ENCODE peak calls at places on chromosomes 6 and 20, in four cellular contexts. One of them, this sample, is unnamed.
A peak's percentile ranks its signal among the peaks of the same experiment; 100 is the strongest.

GRCh38 chr6:5782783-5783567 is 223.8 kb downstream of the NRN1 start:
- DNase-seq in tibial artery: no peak
- DNase-seq in upper lobe of right lung: no peak
- DNase-seq in CD8-positive, alpha-beta memory T cell: no peak
- DNase-seq in this sample: no peak

GRCh38 chr20:37845878-37846277 is 57.0 kb upstream of the VSTM2L start:
- DNase-seq in CD8-positive, alpha-beta memory T cell: no peak
- DNase-seq in tibial artery: no peak
- DNase-seq in upper lobe of right lung: no peak
- DNase-seq in this sample: no peak

GRCh38 chr6:10315034-10315433 is 99.8 kb downstream of the TFAP2A start:
- DNase-seq in tibial artery: no peak
- DNase-seq in CD8-positive, alpha-beta memory T cell: no peak
- DNase-seq in upper lobe of right lung: no peak
- DNase-seq in this sample: no peak

GRCh38 chr20:15100506-15101160 is 763.2 kb upstream of the FLRT3 start:
- DNase-seq in upper lobe of right lung: no peak
- DNase-seq in CD8-positive, alpha-beta memory T cell: no peak
- DNase-seq in tibial artery: no peak
- DNase-seq in this sample: no peak

GRCh38 chr20:50172347-50173013 is 18.1 kb upstream of the CEBPB start:
- DNase-seq in CD8-positive, alpha-beta memory T cell: no peak
- DNase-seq in upper lobe of right lung: peak; percentile 94
- DNase-seq in tibial artery: peak; percentile 95
- DNase-seq in this sample: no peak

GRCh38 chr20:20259534-20259933 is 108.4 kb upstream of the INSM1 start:
- DNase-seq in upper lobe of right lung: no peak
- DNase-seq in CD8-positive, alpha-beta memory T cell: no peak
- DNase-seq in tibial artery: no peak
- DNase-seq in this sample: no peak

GRCh38 chr20:47952165-47952564 is 166.9 kb upstream of the SULF2 start:
- DNase-seq in tibial artery: no peak
- DNase-seq in CD8-positive, alpha-beta memory T cell: no peak
- DNase-seq in upper lobe of right lung: peak; percentile 62
- DNase-seq in this sample: no peak

GRCh38 chr6:15326072-15326614 is 80.3 kb downstream of the JARID2 start:
- DNase-seq in tibial artery: no peak
- DNase-seq in CD8-positive, alpha-beta memory T cell: peak; percentile 37
- DNase-seq in upper lobe of right lung: no peak
- DNase-seq in this sample: no peak

GRCh38 chr6:144762450-144762849 is 477.3 kb downstream of the UTRN start:
- DNase-seq in tibial artery: no peak
- DNase-seq in CD8-positive, alpha-beta memory T cell: no peak
- DNase-seq in upper lobe of right lung: no peak
- DNase-seq in this sample: no peak

GRCh38 chr6:160882741-160883340 is 108.7 kb upstream of the MAP3K4 start:
- DNase-seq in tibial artery: no peak
- DNase-seq in upper lobe of right lung: no peak
- DNase-seq in CD8-positive, alpha-beta memory T cell: no peak
- DNase-seq in this sample: no peak

GRCh38 chr6:44269921-44270525 is at the start of gene TMEM151B:
- DNase-seq in tibial artery: no peak
- DNase-seq in CD8-positive, alpha-beta memory T cell: no peak
- DNase-seq in upper lobe of right lung: no peak
- DNase-seq in this sample: no peak

GRCh38 chr6:112282217-112282616 is 27.9 kb upstream of the LAMA4 start:
- DNase-seq in CD8-positive, alpha-beta memory T cell: no peak
- DNase-seq in upper lobe of right lung: no peak
- DNase-seq in tibial artery: peak; percentile 73
- DNase-seq in this sample: peak; percentile 26

GRCh38 chr6:81241717-81242116 is 510.8 kb downstream of the TENT5A start:
- DNase-seq in tibial artery: no peak
- DNase-seq in CD8-positive, alpha-beta memory T cell: no peak
- DNase-seq in upper lobe of right lung: no peak
- DNase-seq in this sample: no peak

GRCh38 chr20:51494241-51495110 is 48.0 kb downstream of the NFATC2 start:
- DNase-seq in tibial artery: no peak
- DNase-seq in upper lobe of right lung: no peak
- DNase-seq in CD8-positive, alpha-beta memory T cell: peak; percentile 67
- DNase-seq in this sample: no peak

GRCh38 chr6:143634486-143634885 is 43.3 kb upstream of the PHACTR2 start:
- DNase-seq in CD8-positive, alpha-beta memory T cell: no peak
- DNase-seq in tibial artery: no peak
- DNase-seq in upper lobe of right lung: no peak
- DNase-seq in this sample: peak; percentile 53

GRCh38 chr6:116206231-116206903 is 47.5 kb downstream of the TSPYL4 start:
- DNase-seq in tibial artery: no peak
- DNase-seq in CD8-positive, alpha-beta memory T cell: no peak
- DNase-seq in upper lobe of right lung: no peak
- DNase-seq in this sample: peak; percentile 53

GRCh38 chr20:30485331-30486102 is 771.9 kb upstream of the DEFB115 start:
- DNase-seq in upper lobe of right lung: no peak
- DNase-seq in CD8-positive, alpha-beta memory T cell: no peak
- DNase-seq in tibial artery: no peak
- DNase-seq in this sample: no peak

GRCh38 chr6:28683945-28684538 is 158.4 kb downstream of the GPX5 start:
- DNase-seq in CD8-positive, alpha-beta memory T cell: peak; percentile 4
- DNase-seq in tibial artery: no peak
- DNase-seq in upper lobe of right lung: no peak
- DNase-seq in this sample: no peak

GRCh38 chr6:148803979-148804378 is 57.1 kb downstream of the UST start:
- DNase-seq in CD8-positive, alpha-beta memory T cell: no peak
- DNase-seq in upper lobe of right lung: no peak
- DNase-seq in tibial artery: no peak
- DNase-seq in this sample: no peak

GRCh38 chr6:121711472-121711871 is 276.0 kb downstream of the GJA1 start:
- DNase-seq in CD8-positive, alpha-beta memory T cell: no peak
- DNase-seq in tibial artery: no peak
- DNase-seq in upper lobe of right lung: no peak
- DNase-seq in this sample: no peak

GRCh38 chr20:51797357-51798025 is 4.8 kb downstream of the SALL4 start:
- DNase-seq in upper lobe of right lung: no peak
- DNase-seq in tibial artery: no peak
- DNase-seq in CD8-positive, alpha-beta memory T cell: no peak
- DNase-seq in this sample: no peak

GRCh38 chr6:142927904-142928303 is 17.1 kb downstream of the HIVEP2 start:
- DNase-seq in CD8-positive, alpha-beta memory T cell: peak; percentile 41
- DNase-seq in upper lobe of right lung: no peak
- DNase-seq in tibial artery: no peak
- DNase-seq in this sample: no peak

GRCh38 chr6:73418081-73418741 is 23.6 kb downstream of the DDX43 start:
- DNase-seq in upper lobe of right lung: no peak
- DNase-seq in CD8-positive, alpha-beta memory T cell: no peak
- DNase-seq in tibial artery: no peak
- DNase-seq in this sample: no peak

GRCh38 chr20:45510242-45510862 is 5.1 kb downstream of the SPINT3 start:
- DNase-seq in upper lobe of right lung: no peak
- DNase-seq in tibial artery: no peak
- DNase-seq in CD8-positive, alpha-beta memory T cell: no peak
- DNase-seq in this sample: no peak

GRCh38 chr6:41370488-41371111 is 35.2 kb downstream of the NCR2 start:
- DNase-seq in tibial artery: no peak
- DNase-seq in CD8-positive, alpha-beta memory T cell: no peak
- DNase-seq in upper lobe of right lung: no peak
- DNase-seq in this sample: no peak

GRCh38 chr6:72140795-72141194 is 254.4 kb downstream of the RIMS1 start:
- DNase-seq in CD8-positive, alpha-beta memory T cell: no peak
- DNase-seq in tibial artery: no peak
- DNase-seq in upper lobe of right lung: no peak
- DNase-seq in this sample: no peak

GRCh38 chr6:1601616-1602355 is 7.9 kb upstream of the FOXC1 start:
- DNase-seq in tibial artery: no peak
- DNase-seq in CD8-positive, alpha-beta memory T cell: no peak
- DNase-seq in upper lobe of right lung: no peak
- DNase-seq in this sample: no peak

GRCh38 chr6:157139054-157139708 is 184.1 kb downstream of the TMEM242 start:
- DNase-seq in tibial artery: no peak
- DNase-seq in upper lobe of right lung: no peak
- DNase-seq in CD8-positive, alpha-beta memory T cell: no peak
- DNase-seq in this sample: no peak

GRCh38 chr20:34220581-34220980 is 20.6 kb upstream of the ASIP start:
- DNase-seq in upper lobe of right lung: no peak
- DNase-seq in CD8-positive, alpha-beta memory T cell: no peak
- DNase-seq in tibial artery: no peak
- DNase-seq in this sample: peak; percentile 1

GRCh38 chr20:23881371-23881770 is 1.8 kb upstream of the CST5 start:
- DNase-seq in CD8-positive, alpha-beta memory T cell: no peak
- DNase-seq in upper lobe of right lung: no peak
- DNase-seq in tibial artery: no peak
- DNase-seq in this sample: no peak

GRCh38 chr6:140849441-140849840 is 1283.3 kb upstream of the GJE1 start:
- DNase-seq in CD8-positive, alpha-beta memory T cell: no peak
- DNase-seq in tibial artery: no peak
- DNase-seq in upper lobe of right lung: no peak
- DNase-seq in this sample: no peak
- H3K27ac ChIP-seq in CD8-positive, alpha-beta memory T cell: no peak overlapping the region
- H3K27ac ChIP-seq in tibial artery: no peak overlapping the region
- H3K27ac ChIP-seq in upper lobe of right lung: no peak overlapping the region
- H3K27ac ChIP-seq in this sample: no peak overlapping the region

GRCh38 chr6:14118444-14118843 is 872 bp downstream of the CD83 start:
- DNase-seq in CD8-positive, alpha-beta memory T cell: no peak
- DNase-seq in tibial artery: no peak
- DNase-seq in upper lobe of right lung: no peak
- DNase-seq in this sample: no peak

GRCh38 chr6:14118091-14118439 is 493 bp downstream of the CD83 start:
- DNase-seq in upper lobe of right lung: no peak
- DNase-seq in tibial artery: no peak
- DNase-seq in CD8-positive, alpha-beta memory T cell: peak; percentile 5
- DNase-seq in this sample: no peak

GRCh38 chr6:14120556-14120955 is 3.0 kb downstream of the CD83 start:
- DNase-seq in tibial artery: no peak
- DNase-seq in upper lobe of right lung: no peak
- DNase-seq in CD8-positive, alpha-beta memory T cell: no peak
- DNase-seq in this sample: no peak

GRCh38 chr6:14121936-14122344 is 4.4 kb downstream of the CD83 start:
- DNase-seq in upper lobe of right lung: no peak
- DNase-seq in CD8-positive, alpha-beta memory T cell: no peak
- DNase-seq in tibial artery: peak; percentile 65
- DNase-seq in this sample: no peak

GRCh38 chr6:14119764-14120163 is 2.2 kb downstream of the CD83 start:
- DNase-seq in tibial artery: no peak
- DNase-seq in CD8-positive, alpha-beta memory T cell: no peak
- DNase-seq in upper lobe of right lung: no peak
- DNase-seq in this sample: no peak
- H3K27ac ChIP-seq in tibial artery: no peak overlapping the region
- H3K27ac ChIP-seq in CD8-positive, alpha-beta memory T cell: no peak overlapping the region
- H3K27ac ChIP-seq in upper lobe of right lung: no peak overlapping the region
- H3K27ac ChIP-seq in this sample: no peak overlapping the region

GRCh38 chr6:146153040-146153758 is 124.3 kb downstream of the GRM1 start:
- DNase-seq in tibial artery: no peak
- DNase-seq in upper lobe of right lung: no peak
- DNase-seq in CD8-positive, alpha-beta memory T cell: no peak
- DNase-seq in this sample: no peak
- H3K27ac ChIP-seq in tibial artery: no peak overlapping the region
- H3K27ac ChIP-seq in upper lobe of right lung: no peak overlapping the region
- H3K27ac ChIP-seq in CD8-positive, alpha-beta memory T cell: no peak overlapping the region
- H3K27ac ChIP-seq in this sample: no peak overlapping the region

GRCh38 chr20:63280371-63280770 is 7.8 kb downstream of the ARFGAP1 start:
- DNase-seq in tibial artery: no peak
- DNase-seq in upper lobe of right lung: no peak
- DNase-seq in CD8-positive, alpha-beta memory T cell: no peak
- DNase-seq in this sample: no peak
- H3K27ac ChIP-seq in tibial artery: no peak overlapping the region
- H3K27ac ChIP-seq in upper lobe of right lung: no peak overlapping the region
- H3K27ac ChIP-seq in CD8-positive, alpha-beta memory T cell: no peak overlapping the region
- H3K27ac ChIP-seq in this sample: no peak overlapping the region

GRCh38 chr6:155967326-155967725 is 511.7 kb upstream of the NOX3 start:
- DNase-seq in CD8-positive, alpha-beta memory T cell: no peak
- DNase-seq in tibial artery: no peak
- DNase-seq in upper lobe of right lung: no peak
- DNase-seq in this sample: no peak
- H3K27ac ChIP-seq in CD8-positive, alpha-beta memory T cell: no peak overlapping the region
- H3K27ac ChIP-seq in tibial artery: no peak overlapping the region
- H3K27ac ChIP-seq in upper lobe of right lung: no peak overlapping the region
- H3K27ac ChIP-seq in this sample: no peak overlapping the region

DNA sequence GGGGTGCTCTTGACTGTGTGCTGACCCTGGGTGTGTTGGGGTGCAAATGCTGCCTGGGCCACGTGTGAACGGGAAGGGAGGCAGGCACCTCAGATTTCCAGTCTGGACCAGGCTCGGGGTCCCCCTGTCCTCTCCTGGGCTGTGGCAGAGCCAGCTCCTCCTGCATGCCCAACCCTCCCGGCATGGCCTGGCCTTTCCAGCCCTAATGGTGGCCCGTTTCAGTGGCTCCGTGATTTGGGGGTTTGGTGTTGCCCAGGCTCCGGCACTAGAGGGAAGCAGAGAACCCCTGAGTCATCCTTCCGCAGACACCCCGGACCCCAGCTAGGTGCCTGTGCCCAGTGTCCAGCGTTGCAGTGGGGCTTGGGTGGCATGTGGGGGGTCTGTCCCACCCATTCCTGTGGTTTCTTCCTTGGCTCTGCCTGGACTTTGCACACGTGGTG is 9.1 kb downstream of the RBM38 start:
- DNase-seq in upper lobe of right lung: no peak
- DNase-seq in CD8-positive, alpha-beta memory T cell: no peak
- DNase-seq in tibial artery: no peak
- DNase-seq in this sample: no peak
- H3K27ac ChIP-seq in upper lobe of right lung: no peak overlapping the region
- H3K27ac ChIP-seq in CD8-positive, alpha-beta memory T cell: no peak overlapping the region
- H3K27ac ChIP-seq in tibial artery: no peak overlapping the region
- H3K27ac ChIP-seq in this sample: no peak overlapping the region

GRCh38 chr6:21749754-21750153 is 156.2 kb downstream of the SOX4 start:
- DNase-seq in upper lobe of right lung: no peak
- DNase-seq in CD8-positive, alpha-beta memory T cell: no peak
- DNase-seq in tibial artery: no peak
- DNase-seq in this sample: no peak
- H3K27ac ChIP-seq in upper lobe of right lung: no peak overlapping the region
- H3K27ac ChIP-seq in CD8-positive, alpha-beta memory T cell: no peak overlapping the region
- H3K27ac ChIP-seq in tibial artery: no peak overlapping the region
- H3K27ac ChIP-seq in this sample: no peak overlapping the region

DNA sequence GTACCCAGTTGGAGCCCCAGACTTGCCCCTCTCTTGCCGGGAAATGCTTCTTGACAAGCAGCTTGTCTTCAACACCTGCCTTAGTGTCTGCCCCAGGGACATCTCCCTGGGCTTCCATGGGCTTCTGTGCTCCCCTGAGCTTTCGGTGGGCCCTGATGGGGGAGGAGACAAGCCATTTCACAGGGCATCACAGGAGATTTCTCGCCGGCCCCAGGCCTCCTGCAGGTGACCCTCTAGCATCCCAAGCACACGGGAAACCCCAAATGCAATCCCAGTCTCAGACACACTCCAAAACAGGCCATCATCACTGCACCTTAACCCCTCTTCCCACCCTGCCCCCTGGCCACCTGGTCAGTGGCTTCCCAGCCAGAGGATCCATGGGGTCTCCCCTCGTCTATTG is 74.5 kb downstream of the JPH2 start:
- DNase-seq in CD8-positive, alpha-beta memory T cell: no peak
- DNase-seq in upper lobe of right lung: no peak
- DNase-seq in tibial artery: no peak
- DNase-seq in this sample: no peak
- H3K27ac ChIP-seq in CD8-positive, alpha-beta memory T cell: no peak overlapping the region
- H3K27ac ChIP-seq in upper lobe of right lung: no peak overlapping the region
- H3K27ac ChIP-seq in tibial artery: peak overlapping the region; percentile 0
- H3K27ac ChIP-seq in this sample: no peak overlapping the region

This sample was measured in epithelial cell of prostate.